ENCODE peak calls at places on chromosome 4, in seven cellular contexts. One of them, this sample, is unnamed.

GRCh38 chr4:81392164-81392563 is 79.5 kb downstream of the RASGEF1B start:
- DNase-seq in activated CD4-positive, alpha-beta T cell treated with anti-CD3 and anti-CD28 coated beads, Interleukin-2, amount 10 ng/mL, durations not matched to agents 7 days and 5 days: no peak
- DNase-seq in glutamatergic neuron: no peak
- DNase-seq in pons: no peak
- DNase-seq in stimulated activated CD4-positive, alpha-beta T cell treated with anti-CD3 and anti-CD28 coated beads, Interleukin-15, amount 100 ng/mL, for 1 hour: no peak
- DNase-seq in HFFc6: no peak
- DNase-seq in HT1080: peak; percentile 17
- DNase-seq in this sample: no peak

GRCh38 chr4:138275946-138276621 is 33.9 kb upstream of the SLC7A11 start:
- DNase-seq in activated CD4-positive, alpha-beta T cell treated with anti-CD3 and anti-CD28 coated beads, Interleukin-2, amount 10 ng/mL, durations not matched to agents 7 days and 5 days: no peak
- DNase-seq in glutamatergic neuron: no peak
- DNase-seq in pons: peak; percentile 32
- DNase-seq in stimulated activated CD4-positive, alpha-beta T cell treated with anti-CD3 and anti-CD28 coated beads, Interleukin-15, amount 100 ng/mL, for 1 hour: no peak
- DNase-seq in HFFc6: peak; percentile 93
- DNase-seq in HT1080: peak; percentile 79
- DNase-seq in this sample: peak; percentile 83

GRCh38 chr4:100188829-100189228 is 1.4 kb downstream of the DDIT4L start:
- DNase-seq in activated CD4-positive, alpha-beta T cell treated with anti-CD3 and anti-CD28 coated beads, Interleukin-2, amount 10 ng/mL, durations not matched to agents 7 days and 5 days: no peak
- DNase-seq in glutamatergic neuron: no peak
- DNase-seq in pons: no peak
- DNase-seq in stimulated activated CD4-positive, alpha-beta T cell treated with anti-CD3 and anti-CD28 coated beads, Interleukin-15, amount 100 ng/mL, for 1 hour: no peak
- DNase-seq in HFFc6: no peak
- DNase-seq in HT1080: no peak
- DNase-seq in this sample: no peak

GRCh38 chr4:37246891-37247290 is 2.3 kb downstream of the NWD2 start:
- DNase-seq in activated CD4-positive, alpha-beta T cell treated with anti-CD3 and anti-CD28 coated beads, Interleukin-2, amount 10 ng/mL, durations not matched to agents 7 days and 5 days: no peak
- DNase-seq in glutamatergic neuron: no peak
- DNase-seq in pons: no peak
- DNase-seq in stimulated activated CD4-positive, alpha-beta T cell treated with anti-CD3 and anti-CD28 coated beads, Interleukin-15, amount 100 ng/mL, for 1 hour: no peak
- DNase-seq in HFFc6: no peak
- DNase-seq in HT1080: no peak
- DNase-seq in this sample: no peak

GRCh38 chr4:55725057-55725456 is 89.0 kb upstream of the NMU start:
- DNase-seq in activated CD4-positive, alpha-beta T cell treated with anti-CD3 and anti-CD28 coated beads, Interleukin-2, amount 10 ng/mL, durations not matched to agents 7 days and 5 days: no peak
- DNase-seq in glutamatergic neuron: no peak
- DNase-seq in pons: no peak
- DNase-seq in stimulated activated CD4-positive, alpha-beta T cell treated with anti-CD3 and anti-CD28 coated beads, Interleukin-15, amount 100 ng/mL, for 1 hour: no peak
- DNase-seq in HFFc6: no peak
- DNase-seq in HT1080: no peak
- DNase-seq in this sample: no peak

GRCh38 chr4:3476341-3476747 is 13.2 kb downstream of the DOK7 start:
- DNase-seq in activated CD4-positive, alpha-beta T cell treated with anti-CD3 and anti-CD28 coated beads, Interleukin-2, amount 10 ng/mL, durations not matched to agents 7 days and 5 days: no peak
- DNase-seq in glutamatergic neuron: peak; percentile 22
- DNase-seq in pons: no peak
- DNase-seq in stimulated activated CD4-positive, alpha-beta T cell treated with anti-CD3 and anti-CD28 coated beads, Interleukin-15, amount 100 ng/mL, for 1 hour: no peak
- DNase-seq in HFFc6: no peak
- DNase-seq in HT1080: no peak
- DNase-seq in this sample: no peak

GRCh38 chr4:77465271-77465670 is 140.3 kb upstream of the CXCL13 start:
- DNase-seq in activated CD4-positive, alpha-beta T cell treated with anti-CD3 and anti-CD28 coated beads, Interleukin-2, amount 10 ng/mL, durations not matched to agents 7 days and 5 days: no peak
- DNase-seq in glutamatergic neuron: no peak
- DNase-seq in pons: no peak
- DNase-seq in stimulated activated CD4-positive, alpha-beta T cell treated with anti-CD3 and anti-CD28 coated beads, Interleukin-15, amount 100 ng/mL, for 1 hour: no peak
- DNase-seq in HFFc6: peak; percentile 4
- DNase-seq in HT1080: peak; percentile 5
- DNase-seq in this sample: peak; percentile 40

GRCh38 chr4:184755278-184755677 is 21.4 kb upstream of the CENPU start:
- DNase-seq in activated CD4-positive, alpha-beta T cell treated with anti-CD3 and anti-CD28 coated beads, Interleukin-2, amount 10 ng/mL, durations not matched to agents 7 days and 5 days: no peak
- DNase-seq in glutamatergic neuron: no peak
- DNase-seq in pons: no peak
- DNase-seq in stimulated activated CD4-positive, alpha-beta T cell treated with anti-CD3 and anti-CD28 coated beads, Interleukin-15, amount 100 ng/mL, for 1 hour: no peak
- DNase-seq in HFFc6: peak; percentile 85
- DNase-seq in HT1080: peak; percentile 10
- DNase-seq in this sample: peak; percentile 74